ENCODE peak calls at places on chromosomes 4 and X, in seven cellular contexts. D is heart left ventricle, Z is cardiac muscle cell, T is SK-N-SH, J is suprapubic skin, O is colonic mucosa, I is PC-3. U is an unnamed sample.

GRCh38 chr4:168551945-168552695 is 55.3 kb downstream of the PALLD start:
- DNase-seq in O (no peak), T (no peak), Z (no peak), D (no peak), I (peak), J (no peak), U (no peak)

GRCh38 chr4:11402192-11402591 is 26.5 kb downstream of the HS3ST1 start:
- DNase-seq in I (no peak), Z (no peak), J (no peak), D (no peak), T (no peak), O (no peak), U (no peak)

GRCh38 chr4:113684534-113685091 is 76.9 kb downstream of the CAMK2D start:
- DNase-seq in D (peak), Z (peak), I (peak), O (peak), J (no peak), T (peak), U (no peak)

GRCh38 chr4:53647547-53647946 is 56.3 kb upstream of the LNX1 start:
- DNase-seq in O (no peak), T (no peak), D (no peak), Z (no peak), J (no peak), I (no peak), U (no peak)

GRCh38 chrX:15471016-15471415 is 22.1 kb downstream of the PIR start:
- DNase-seq in I (peak), J (no peak), O (peak), T (peak), Z (peak), D (peak), U (peak)

GRCh38 chr4:36394352-36394903 is 113.0 kb downstream of the DTHD1 start:
- DNase-seq in T (no peak), Z (no peak), D (no peak), O (no peak), J (no peak), I (peak), U (no peak)

GRCh38 chr4:146134761-146135160 is 40.8 kb upstream of the LSM6 start:
- DNase-seq in D (no peak), T (peak), Z (no peak), O (peak), I (no peak), J (no peak), U (no peak)

GRCh38 chrX:53116101-53116500 is 22.2 kb downstream of the KANTR start:
- DNase-seq in I (no peak), D (no peak), J (no peak), T (no peak), Z (no peak), O (no peak), U (no peak)

GRCh38 chrX:133493366-133493765 is 78.1 kb upstream of the GPC4 start:
- DNase-seq in T (no peak), J (no peak), D (no peak), Z (no peak), O (no peak), I (no peak), U (no peak)

GRCh38 chr4:151808120-151808529 is 47.3 kb upstream of the GATB start:
- DNase-seq in J (no peak), O (no peak), I (peak), D (no peak), T (no peak), Z (peak), U (no peak)

GRCh38 chr4:107036602-107037151 is 564 bp upstream of the DKK2 start:
- DNase-seq in O (no peak), D (peak), Z (no peak), T (peak), I (no peak), J (peak), U (no peak)

GRCh38 chrX:71565634-71566033 is 12.6 kb upstream of the GCNA start:
- DNase-seq in D (no peak), Z (no peak), T (no peak), J (no peak), I (no peak), O (no peak), U (no peak)

GRCh38 chr4:5220028-5220427 is 168.7 kb downstream of the STK32B start:
- DNase-seq in J (no peak), Z (peak), D (no peak), O (no peak), T (no peak), I (peak), U (no peak)

GRCh38 chr4:15920723-15921591 is 17.6 kb downstream of the FGFBP1 start:
- DNase-seq in O (peak), Z (peak), J (no peak), T (no peak), D (no peak), I (peak), U (peak)

GRCh38 chr4:134147941-134148340 is 53.6 kb downstream of the PABPC4L start:
- DNase-seq in Z (no peak), I (no peak), O (no peak), T (no peak), J (no peak), D (no peak), U (no peak)

GRCh38 chrX:140602140-140602539 is 97.3 kb upstream of the SOX3 start:
- DNase-seq in Z (no peak), O (no peak), D (no peak), J (no peak), T (no peak), I (no peak), U (no peak)

GRCh38 chr4:7524064-7524682 is 89.4 kb upstream of the PSAPL1 start:
- DNase-seq in O (no peak), T (no peak), Z (no peak), J (no peak), D (no peak), I (no peak), U (no peak)

GRCh38 chr4:109315341-109315740 is 12.9 kb upstream of the COL25A1 start:
- DNase-seq in T (no peak), O (no peak), D (no peak), J (no peak), Z (no peak), I (no peak), U (no peak)

GRCh38 chrX:69538321-69538876 is 34.3 kb downstream of the NALF2 start:
- DNase-seq in Z (peak), J (peak), D (peak), T (peak), O (peak), I (peak), U (peak)

GRCh38 chrX:46029777-46030176 is 515.4 kb downstream of the ZNF674 start:
- DNase-seq in Z (no peak), J (no peak), T (no peak), I (peak), D (no peak), O (no peak), U (no peak)

GRCh38 chr4:83217721-83218522 is 66.7 kb downstream of the COQ2 start:
- DNase-seq in O (peak), J (no peak), T (no peak), Z (no peak), I (no peak), D (no peak), U (no peak)

GRCh38 chr4:103098331-103098730 is 1.3 kb downstream of the BDH2 start:
- DNase-seq in D (no peak), T (no peak), J (no peak), O (no peak), I (no peak), Z (no peak), U (no peak)
- H3K4me3 ChIP-seq in D (no peak), T (peak), J (peak), O (no peak), I (no peak), Z (no peak), U (peak)

GRCh38 chrX:48474581-48474980 is 1.4 kb upstream of the FTSJ1 start:
- DNase-seq in I (no peak), Z (no peak), T (no peak), D (no peak), J (no peak), O (no peak), U (no peak)
- H3K4me3 ChIP-seq in I (peak), Z (no peak), T (no peak), D (no peak), J (no peak), O (no peak), U (no peak)

GRCh38 chr4:41865981-41866798 is 69.0 kb upstream of the TMEM33 start:
- DNase-seq in I (no peak), Z (no peak), D (no peak), T (no peak), O (no peak), J (no peak), U (no peak)

GRCh38 chr4:41866799-41867677 is 68.2 kb upstream of the TMEM33 start:
- DNase-seq in T (no peak), O (no peak), D (no peak), Z (peak), I (no peak), J (no peak), U (no peak)

GRCh38 chr4:41865306-41865980 is 69.8 kb upstream of the TMEM33 start:
- DNase-seq in T (no peak), D (no peak), O (no peak), Z (no peak), I (no peak), J (no peak), U (no peak)
- H3K4me3 ChIP-seq in T (no peak), D (no peak), O (no peak), Z (no peak), I (no peak), J (no peak), U (no peak)

GRCh38 chrX:331772-332495 is 13.3 kb upstream of the GTPBP6 start:
- DNase-seq in J (no peak), D (peak), T (no peak), O (no peak), I (no peak), Z (no peak), U (peak)
- H3K4me3 ChIP-seq in J (peak), D (no peak), T (no peak), O (no peak), I (no peak), Z (no peak), U (no peak)

DNA sequence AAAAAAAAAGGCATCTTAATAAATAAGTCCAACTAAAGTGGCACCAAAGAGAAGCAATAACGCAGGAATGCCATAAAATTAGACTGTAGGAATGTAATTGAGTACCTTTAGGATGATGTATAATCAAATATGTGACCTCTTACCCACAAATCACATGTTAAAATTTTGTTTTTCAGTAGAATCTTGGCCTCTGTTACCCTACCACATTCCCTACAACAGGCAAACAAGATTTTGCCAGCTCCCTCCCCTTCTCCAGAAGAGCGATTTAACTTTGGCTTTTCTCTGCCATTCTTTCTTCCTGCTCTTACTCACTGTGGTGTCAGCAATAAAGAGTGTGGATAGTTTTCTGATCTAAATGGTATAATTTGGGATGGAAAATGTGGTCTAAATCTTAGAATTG is 57.2 kb downstream of the TRIM2 start:
- DNase-seq in O (no peak), Z (no peak), T (no peak), J (no peak), D (no peak), I (no peak), U (no peak)
- H3K4me3 ChIP-seq in O (no peak), Z (no peak), T (no peak), J (no peak), D (no peak), I (no peak), U (no peak)

GRCh38 chr4:118849867-118850812 is 14.2 kb upstream of the SEC24D start:
- DNase-seq in D (no peak), I (peak), J (no peak), T (no peak), Z (no peak), O (peak), U (no peak)
- H3K4me3 ChIP-seq in D (no peak), I (peak), J (peak), T (peak), Z (no peak), O (peak), U (peak)

GRCh38 chr4:55727746-55728145 is 91.6 kb upstream of the NMU start:
- DNase-seq in J (no peak), Z (no peak), T (no peak), O (no peak), I (no peak), D (no peak), U (no peak)
- H3K4me3 ChIP-seq in J (no peak), Z (no peak), T (no peak), O (no peak), I (no peak), D (no peak), U (no peak)

GRCh38 chrX:110000854-110001701 is 1.8 kb upstream of the TMEM164 start:
- DNase-seq in I (no peak), J (no peak), Z (no peak), O (no peak), D (no peak), T (no peak), U (no peak)
- H3K4me3 ChIP-seq in I (no peak), J (no peak), Z (no peak), O (no peak), D (no peak), T (no peak), U (no peak)